ENCODE peak calls at places on chromosomes 4 and X, in nine cellular contexts. One of them, this sample, is unnamed.
A peak's percentile ranks its signal among the peaks of the same experiment; 100 is the strongest.

GRCh38 chr4:110622841-110623709 is at the start of gene PITX2:
- DNase-seq in fibroblast of lung: peak; percentile 83
- DNase-seq in neuronal stem cell: peak; percentile 93
- DNase-seq in HL-60: peak; percentile 5
- DNase-seq in astrocyte: peak; percentile 65
- DNase-seq in upper lobe of right lung: peak; percentile 80
- DNase-seq in keratinocyte: peak; percentile 17
- DNase-seq in breast epithelium: no peak
- DNase-seq in CD4-positive, alpha-beta T cell: no peak
- DNase-seq in this sample: no peak

GRCh38 chr4:186643501-186644315 is 79.9 kb downstream of the FAT1 start:
- DNase-seq in fibroblast of lung: peak; percentile 72
- DNase-seq in neuronal stem cell: no peak
- DNase-seq in HL-60: peak; percentile 58
- DNase-seq in astrocyte: peak; percentile 68
- DNase-seq in upper lobe of right lung: no peak
- DNase-seq in keratinocyte: no peak
- DNase-seq in breast epithelium: no peak
- DNase-seq in CD4-positive, alpha-beta T cell: no peak
- DNase-seq in this sample: no peak

GRCh38 chrX:46333550-46333949 is 211.7 kb downstream of the ZNF674 start:
- DNase-seq in fibroblast of lung: no peak
- DNase-seq in neuronal stem cell: no peak
- DNase-seq in HL-60: no peak
- DNase-seq in astrocyte: no peak
- DNase-seq in upper lobe of right lung: no peak
- DNase-seq in keratinocyte: peak; percentile 91
- DNase-seq in breast epithelium: no peak
- DNase-seq in CD4-positive, alpha-beta T cell: no peak
- DNase-seq in this sample: no peak

GRCh38 chr4:79584352-79584751 is 176.3 kb upstream of the GK2 start:
- DNase-seq in fibroblast of lung: no peak
- DNase-seq in neuronal stem cell: no peak
- DNase-seq in HL-60: no peak
- DNase-seq in astrocyte: no peak
- DNase-seq in upper lobe of right lung: no peak
- DNase-seq in keratinocyte: no peak
- DNase-seq in breast epithelium: no peak
- DNase-seq in CD4-positive, alpha-beta T cell: no peak
- DNase-seq in this sample: no peak

GRCh38 chr4:56181140-56181950 is 205.9 kb downstream of the AASDH start:
- DNase-seq in fibroblast of lung: peak; percentile 45
- DNase-seq in neuronal stem cell: no peak
- DNase-seq in HL-60: peak; percentile 17
- DNase-seq in astrocyte: peak; percentile 31
- DNase-seq in upper lobe of right lung: no peak
- DNase-seq in keratinocyte: no peak
- DNase-seq in breast epithelium: no peak
- DNase-seq in CD4-positive, alpha-beta T cell: no peak
- DNase-seq in this sample: no peak

GRCh38 chr4:2417765-2418651 is at the start of gene ZFYVE28:
- DNase-seq in fibroblast of lung: no peak
- DNase-seq in neuronal stem cell: no peak
- DNase-seq in HL-60: no peak
- DNase-seq in astrocyte: no peak
- DNase-seq in upper lobe of right lung: peak; percentile 76
- DNase-seq in keratinocyte: no peak
- DNase-seq in breast epithelium: no peak
- DNase-seq in CD4-positive, alpha-beta T cell: no peak
- DNase-seq in this sample: no peak

GRCh38 chr4:98468744-98469143 is 189.7 kb downstream of the TSPAN5 start:
- DNase-seq in fibroblast of lung: peak; percentile 85
- DNase-seq in neuronal stem cell: no peak
- DNase-seq in HL-60: no peak
- DNase-seq in astrocyte: peak; percentile 80
- DNase-seq in upper lobe of right lung: no peak
- DNase-seq in keratinocyte: no peak
- DNase-seq in breast epithelium: no peak
- DNase-seq in CD4-positive, alpha-beta T cell: no peak
- DNase-seq in this sample: peak; percentile 7

GRCh38 chr4:2263701-2264321 is 1.9 kb upstream of the MXD4 start:
- DNase-seq in fibroblast of lung: no peak
- DNase-seq in neuronal stem cell: no peak
- DNase-seq in HL-60: no peak
- DNase-seq in astrocyte: no peak
- DNase-seq in upper lobe of right lung: peak; percentile 60
- DNase-seq in keratinocyte: no peak
- DNase-seq in breast epithelium: no peak
- DNase-seq in CD4-positive, alpha-beta T cell: no peak
- DNase-seq in this sample: no peak

GRCh38 chr4:15936495-15936894 is 2.0 kb downstream of the FGFBP1 start:
- DNase-seq in fibroblast of lung: no peak
- DNase-seq in neuronal stem cell: no peak
- DNase-seq in HL-60: no peak
- DNase-seq in astrocyte: no peak
- DNase-seq in upper lobe of right lung: no peak
- DNase-seq in keratinocyte: no peak
- DNase-seq in breast epithelium: no peak
- DNase-seq in CD4-positive, alpha-beta T cell: no peak
- DNase-seq in this sample: no peak

GRCh38 chrX:120463241-120463640 is 5.9 kb downstream of the LAMP2 start:
- DNase-seq in fibroblast of lung: peak; percentile 37
- DNase-seq in neuronal stem cell: no peak
- DNase-seq in HL-60: no peak
- DNase-seq in astrocyte: no peak
- DNase-seq in upper lobe of right lung: no peak
- DNase-seq in keratinocyte: no peak
- DNase-seq in breast epithelium: no peak
- DNase-seq in CD4-positive, alpha-beta T cell: no peak
- DNase-seq in this sample: no peak

GRCh38 chr4:58807843-58808605 is 1697.8 kb upstream of the IGFBP7 start:
- DNase-seq in fibroblast of lung: no peak
- DNase-seq in neuronal stem cell: no peak
- DNase-seq in HL-60: no peak
- DNase-seq in astrocyte: no peak
- DNase-seq in upper lobe of right lung: no peak
- DNase-seq in keratinocyte: no peak
- DNase-seq in breast epithelium: no peak
- DNase-seq in CD4-positive, alpha-beta T cell: no peak
- DNase-seq in this sample: no peak

GRCh38 chr4:7358100-7358735 is 76.5 kb downstream of the PSAPL1 start:
- DNase-seq in fibroblast of lung: peak; percentile 96
- DNase-seq in neuronal stem cell: no peak
- DNase-seq in HL-60: no peak
- DNase-seq in astrocyte: peak; percentile 93
- DNase-seq in upper lobe of right lung: peak; percentile 71
- DNase-seq in keratinocyte: no peak
- DNase-seq in breast epithelium: no peak
- DNase-seq in CD4-positive, alpha-beta T cell: no peak
- DNase-seq in this sample: no peak

GRCh38 chr4:144355809-144356757 is 215.6 kb upstream of the GYPA start:
- DNase-seq in fibroblast of lung: peak; percentile 99
- DNase-seq in neuronal stem cell: peak; percentile 80
- DNase-seq in HL-60: peak; percentile 34
- DNase-seq in astrocyte: peak; percentile 99
- DNase-seq in upper lobe of right lung: no peak
- DNase-seq in keratinocyte: no peak
- DNase-seq in breast epithelium: no peak
- DNase-seq in CD4-positive, alpha-beta T cell: no peak
- DNase-seq in this sample: no peak

GRCh38 chr4:146367347-146367746 is 153.0 kb downstream of the REELD1 start:
- DNase-seq in fibroblast of lung: no peak
- DNase-seq in neuronal stem cell: no peak
- DNase-seq in HL-60: no peak
- DNase-seq in astrocyte: no peak
- DNase-seq in upper lobe of right lung: no peak
- DNase-seq in keratinocyte: no peak
- DNase-seq in breast epithelium: no peak
- DNase-seq in CD4-positive, alpha-beta T cell: no peak
- DNase-seq in this sample: no peak

GRCh38 chrX:150363561-150364346 is 637 bp downstream of the MAMLD1 start:
- DNase-seq in fibroblast of lung: peak; percentile 43
- DNase-seq in neuronal stem cell: no peak
- DNase-seq in HL-60: no peak
- DNase-seq in astrocyte: no peak
- DNase-seq in upper lobe of right lung: peak; percentile 68
- DNase-seq in keratinocyte: no peak
- DNase-seq in breast epithelium: no peak
- DNase-seq in CD4-positive, alpha-beta T cell: no peak
- DNase-seq in this sample: no peak

GRCh38 chr4:152989554-152989970 is 53.4 kb downstream of the FHDC1 start:
- DNase-seq in fibroblast of lung: no peak
- DNase-seq in neuronal stem cell: no peak
- DNase-seq in HL-60: no peak
- DNase-seq in astrocyte: no peak
- DNase-seq in upper lobe of right lung: no peak
- DNase-seq in keratinocyte: no peak
- DNase-seq in breast epithelium: no peak
- DNase-seq in CD4-positive, alpha-beta T cell: no peak
- DNase-seq in this sample: no peak

GRCh38 chr4:152991361-152991760 is 55.2 kb downstream of the FHDC1 start:
- DNase-seq in fibroblast of lung: no peak
- DNase-seq in neuronal stem cell: no peak
- DNase-seq in HL-60: no peak
- DNase-seq in astrocyte: no peak
- DNase-seq in upper lobe of right lung: peak; percentile 16
- DNase-seq in keratinocyte: no peak
- DNase-seq in breast epithelium: no peak
- DNase-seq in CD4-positive, alpha-beta T cell: no peak
- DNase-seq in this sample: no peak

GRCh38 chr4:152990471-152991131 is 54.5 kb downstream of the FHDC1 start:
- DNase-seq in fibroblast of lung: no peak
- DNase-seq in neuronal stem cell: no peak
- DNase-seq in HL-60: no peak
- DNase-seq in astrocyte: no peak
- DNase-seq in upper lobe of right lung: no peak
- DNase-seq in keratinocyte: no peak
- DNase-seq in breast epithelium: no peak
- DNase-seq in CD4-positive, alpha-beta T cell: no peak
- DNase-seq in this sample: no peak

GRCh38 chr4:152992491-152992890 is 56.4 kb downstream of the FHDC1 start:
- DNase-seq in fibroblast of lung: no peak
- DNase-seq in neuronal stem cell: no peak
- DNase-seq in HL-60: no peak
- DNase-seq in astrocyte: no peak
- DNase-seq in upper lobe of right lung: no peak
- DNase-seq in keratinocyte: no peak
- DNase-seq in breast epithelium: no peak
- DNase-seq in CD4-positive, alpha-beta T cell: no peak
- DNase-seq in this sample: no peak

DNA sequence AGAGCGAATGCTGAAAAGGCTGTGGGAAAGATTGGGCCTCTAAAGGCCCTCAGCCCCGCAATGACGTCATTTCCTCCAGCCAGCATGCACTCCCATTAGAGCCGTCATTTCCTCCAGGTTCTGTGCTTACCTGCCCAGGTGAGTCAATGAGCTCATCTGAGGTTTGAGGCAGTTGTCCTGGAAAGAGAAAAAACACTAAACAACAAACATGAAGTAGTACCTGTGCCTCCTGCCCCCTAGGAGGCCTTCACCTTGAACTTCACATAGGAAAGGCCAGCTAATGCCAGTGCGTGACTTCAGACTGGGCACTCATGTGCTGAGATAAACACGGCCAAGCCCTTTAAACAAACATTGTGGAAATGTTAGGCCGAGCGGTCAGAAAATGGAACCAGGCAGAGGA is 55.9 kb downstream of the FHDC1 start:
- DNase-seq in fibroblast of lung: no peak
- DNase-seq in neuronal stem cell: no peak
- DNase-seq in HL-60: no peak
- DNase-seq in astrocyte: no peak
- DNase-seq in upper lobe of right lung: no peak
- DNase-seq in keratinocyte: peak; percentile 77
- DNase-seq in breast epithelium: no peak
- DNase-seq in CD4-positive, alpha-beta T cell: no peak
- DNase-seq in this sample: no peak
- H3K27ac ChIP-seq in fibroblast of lung: no peak overlapping the region
- H3K27ac ChIP-seq in neuronal stem cell: no peak overlapping the region
- H3K27ac ChIP-seq in HL-60: no peak overlapping the region
- H3K27ac ChIP-seq in astrocyte: no peak overlapping the region
- H3K27ac ChIP-seq in upper lobe of right lung: no peak overlapping the region
- H3K27ac ChIP-seq in keratinocyte: peak overlapping the region; percentile 80
- H3K27ac ChIP-seq in breast epithelium: no peak overlapping the region
- H3K27ac ChIP-seq in CD4-positive, alpha-beta T cell: no peak overlapping the region
- H3K27ac ChIP-seq in this sample: no peak overlapping the region

GRCh38 chrX:78923198-78924015 is 21.8 kb upstream of the P2RY10 start:
- DNase-seq in fibroblast of lung: no peak
- DNase-seq in neuronal stem cell: no peak
- DNase-seq in HL-60: no peak
- DNase-seq in astrocyte: no peak
- DNase-seq in upper lobe of right lung: no peak
- DNase-seq in keratinocyte: no peak
- DNase-seq in breast epithelium: no peak
- DNase-seq in CD4-positive, alpha-beta T cell: no peak
- DNase-seq in this sample: no peak
- H3K27ac ChIP-seq in fibroblast of lung: no peak overlapping the region
- H3K27ac ChIP-seq in neuronal stem cell: no peak overlapping the region
- H3K27ac ChIP-seq in HL-60: no peak overlapping the region
- H3K27ac ChIP-seq in astrocyte: no peak overlapping the region
- H3K27ac ChIP-seq in upper lobe of right lung: no peak overlapping the region
- H3K27ac ChIP-seq in keratinocyte: no peak overlapping the region
- H3K27ac ChIP-seq in breast epithelium: no peak overlapping the region
- H3K27ac ChIP-seq in CD4-positive, alpha-beta T cell: no peak overlapping the region
- H3K27ac ChIP-seq in this sample: no peak overlapping the region

GRCh38 chrX:125492439-125492838 is 172.8 kb downstream of the TEX13C start:
- DNase-seq in fibroblast of lung: no peak
- DNase-seq in neuronal stem cell: no peak
- DNase-seq in HL-60: no peak
- DNase-seq in astrocyte: no peak
- DNase-seq in upper lobe of right lung: no peak
- DNase-seq in keratinocyte: no peak
- DNase-seq in breast epithelium: no peak
- DNase-seq in CD4-positive, alpha-beta T cell: no peak
- DNase-seq in this sample: no peak
- H3K27ac ChIP-seq in fibroblast of lung: no peak overlapping the region
- H3K27ac ChIP-seq in neuronal stem cell: no peak overlapping the region
- H3K27ac ChIP-seq in HL-60: no peak overlapping the region
- H3K27ac ChIP-seq in astrocyte: no peak overlapping the region
- H3K27ac ChIP-seq in upper lobe of right lung: no peak overlapping the region
- H3K27ac ChIP-seq in keratinocyte: no peak overlapping the region
- H3K27ac ChIP-seq in breast epithelium: no peak overlapping the region
- H3K27ac ChIP-seq in CD4-positive, alpha-beta T cell: no peak overlapping the region
- H3K27ac ChIP-seq in this sample: no peak overlapping the region

DNA sequence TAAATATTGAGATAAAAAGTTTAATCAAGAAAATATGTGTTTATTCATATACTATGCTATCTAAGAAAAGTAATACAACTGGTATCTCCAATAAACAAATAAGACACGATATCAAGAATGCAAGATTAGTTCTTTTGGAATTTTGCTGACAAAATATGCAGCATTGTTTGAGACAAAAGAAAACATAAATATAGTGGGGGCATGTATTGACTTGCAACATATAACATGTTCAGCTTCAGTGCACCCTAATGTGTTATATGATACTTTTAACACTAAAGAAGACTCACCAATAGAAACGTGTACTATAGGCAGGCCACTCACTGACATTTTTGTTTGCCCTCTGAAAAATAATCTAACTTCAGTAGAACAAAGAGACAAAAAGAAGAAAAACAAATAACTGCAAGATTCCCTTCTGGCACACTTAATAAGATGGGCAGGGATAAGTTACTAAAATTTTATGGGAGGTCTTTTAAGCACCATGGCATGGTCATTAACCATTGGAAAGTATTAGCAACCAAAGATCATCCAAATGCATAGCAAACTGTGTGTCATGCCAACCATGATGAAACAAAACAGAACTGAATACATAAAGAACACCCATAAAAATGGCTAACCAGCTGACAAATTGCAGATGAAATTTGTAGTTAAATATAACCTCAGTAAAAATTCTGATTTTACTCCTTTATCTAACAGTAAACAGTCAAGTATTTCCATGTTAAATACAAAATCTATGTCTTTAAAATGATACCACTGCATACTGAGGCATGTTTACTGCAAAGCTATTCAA is 447.9 kb upstream of the FAM241A start:
- DNase-seq in fibroblast of lung: no peak
- DNase-seq in neuronal stem cell: no peak
- DNase-seq in HL-60: no peak
- DNase-seq in astrocyte: no peak
- DNase-seq in upper lobe of right lung: no peak
- DNase-seq in keratinocyte: no peak
- DNase-seq in breast epithelium: no peak
- DNase-seq in CD4-positive, alpha-beta T cell: no peak
- DNase-seq in this sample: no peak
- H3K27ac ChIP-seq in fibroblast of lung: no peak overlapping the region
- H3K27ac ChIP-seq in neuronal stem cell: no peak overlapping the region
- H3K27ac ChIP-seq in HL-60: no peak overlapping the region
- H3K27ac ChIP-seq in astrocyte: no peak overlapping the region
- H3K27ac ChIP-seq in upper lobe of right lung: no peak overlapping the region
- H3K27ac ChIP-seq in keratinocyte: no peak overlapping the region
- H3K27ac ChIP-seq in breast epithelium: no peak overlapping the region
- H3K27ac ChIP-seq in CD4-positive, alpha-beta T cell: no peak overlapping the region
- H3K27ac ChIP-seq in this sample: no peak overlapping the region

This sample was measured in caudate nucleus.